ENCODE peak calls at places on chromosomes 11 and 22, in four cellular contexts. I is GM12891, C is GM12878, N is K562. S is an unnamed sample.

GRCh38 chr11:82842019-82842418 is 58.2 kb downstream of the PRCP start:
- DNase-seq in I (no peak), C (no peak), N (no peak), S (no peak)

GRCh38 chr11:44793350-44794090 is 66.8 kb downstream of the TSPAN18 start:
- DNase-seq in I (no peak), C (no peak), N (peak; percentile 26), S (no peak)

GRCh38 chr11:35017528-35018342 is 101.3 kb downstream of the PDHX start:
- DNase-seq in I (no peak), C (no peak), N (no peak), S (no peak)

GRCh38 chr11:132466983-132467382 is 1065.3 kb downstream of the OPCML start:
- DNase-seq in I (no peak), C (no peak), N (no peak), S (no peak)

GRCh38 chr22:44731357-44731970 is 20.9 kb upstream of the ARHGAP8 start:
- DNase-seq in I (no peak), C (no peak), N (no peak), S (no peak)

GRCh38 chr11:8731647-8732188 is 49.1 kb downstream of the RPL27A start:
- DNase-seq in I (no peak), C (peak; percentile 48), N (no peak), S (no peak)

GRCh38 chr22:47205081-47205491 is 442.6 kb downstream of the TBC1D22A start:
- DNase-seq in I (no peak), C (no peak), N (no peak), S (no peak)

GRCh38 chr11:106014035-106014434 is 8.0 kb downstream of the MSANTD4 start:
- DNase-seq in I (no peak), C (no peak), N (no peak), S (no peak)

GRCh38 chr11:85809881-85810280 is 1.1 kb downstream of the SYTL2 start:
- DNase-seq in I (no peak), C (no peak), N (peak; percentile 24), S (no peak)

GRCh38 chr11:35012467-35013191 is 96.2 kb downstream of the PDHX start:
- DNase-seq in I (no peak), C (peak; percentile 92), N (no peak), S (no peak)

GRCh38 chr11:57496109-57496820 is 19.2 kb downstream of the SLC43A1 start:
- DNase-seq in I (no peak), C (no peak), N (no peak), S (no peak)

GRCh38 chr11:120142072-120142423 is 4.1 kb upstream of the TRIM29 start:
- DNase-seq in I (no peak), C (no peak), N (no peak), S (no peak)

DNA sequence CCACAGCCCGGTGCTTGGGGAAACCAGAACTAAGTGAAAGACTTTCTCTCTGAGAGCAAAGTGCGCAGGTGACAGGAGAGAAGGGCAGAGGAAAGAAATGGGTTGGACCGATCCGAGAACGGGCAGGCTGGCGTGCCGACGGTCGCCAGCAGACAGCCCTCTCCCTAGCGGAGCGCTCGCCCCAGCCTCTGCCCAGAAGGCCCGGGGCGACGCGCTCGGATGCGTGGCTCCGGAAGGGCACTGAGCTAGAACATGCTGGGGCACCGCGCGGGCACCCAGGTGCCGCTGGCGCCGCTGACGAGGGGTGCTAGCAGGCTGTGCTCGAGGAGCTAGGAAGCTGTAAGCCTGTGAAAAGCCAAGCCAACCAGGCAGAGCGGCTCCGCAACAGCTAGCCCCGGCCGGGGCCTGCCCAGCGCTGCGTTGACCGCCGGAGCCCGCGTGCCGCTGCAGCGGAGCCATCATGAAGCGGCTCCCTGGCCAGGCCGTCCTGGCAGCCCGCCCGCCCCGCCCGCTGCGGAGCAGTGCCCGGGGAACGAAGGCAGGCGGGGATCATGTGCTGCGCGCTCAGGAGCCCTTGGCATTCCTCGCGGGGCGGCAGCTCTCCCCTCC is 22.1 kb upstream of the RRAS2 start:
- DNase-seq in I (peak; percentile 36), C (no peak), N (no peak), S (peak; percentile 29)
- TF ChIP-seq POLR2A in I (no peak), C (no peak), N (no peak), S (no peak)

DNA sequence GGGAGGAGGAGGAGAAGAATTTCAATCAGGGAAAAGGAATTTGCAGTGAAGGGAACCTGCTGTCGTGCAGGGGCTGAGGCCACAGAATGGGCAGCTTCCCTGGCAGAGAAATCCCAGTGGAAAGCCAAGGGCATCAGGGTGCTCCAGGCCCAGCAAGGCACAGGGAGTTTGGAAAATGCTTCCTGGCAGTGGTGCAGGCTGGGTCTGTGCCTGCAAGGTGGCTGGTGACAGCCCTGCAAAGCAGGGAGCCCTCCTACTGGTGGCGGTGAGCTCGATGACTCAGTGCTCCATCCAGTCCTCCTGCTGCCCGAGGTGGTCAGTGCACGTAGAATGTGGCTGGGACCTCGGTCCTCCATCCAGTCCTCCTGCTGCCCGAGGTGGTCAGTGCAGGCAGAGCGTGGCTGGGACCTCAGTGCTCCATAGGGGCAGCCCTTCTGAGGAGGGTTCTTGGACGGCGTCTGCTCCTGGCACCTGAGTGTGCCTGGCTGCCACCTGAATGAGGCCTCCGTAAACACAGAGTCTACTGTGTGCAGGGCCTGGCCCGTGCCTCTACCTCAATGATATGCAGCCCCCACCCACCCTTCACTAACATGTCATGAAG is 444.4 kb upstream of the B3GAT1 start:
- DNase-seq in I (no peak), C (no peak), N (no peak), S (no peak)
- TF ChIP-seq TAF1 in I (no peak), C (no peak), N (no peak), S (no peak)

DNA sequence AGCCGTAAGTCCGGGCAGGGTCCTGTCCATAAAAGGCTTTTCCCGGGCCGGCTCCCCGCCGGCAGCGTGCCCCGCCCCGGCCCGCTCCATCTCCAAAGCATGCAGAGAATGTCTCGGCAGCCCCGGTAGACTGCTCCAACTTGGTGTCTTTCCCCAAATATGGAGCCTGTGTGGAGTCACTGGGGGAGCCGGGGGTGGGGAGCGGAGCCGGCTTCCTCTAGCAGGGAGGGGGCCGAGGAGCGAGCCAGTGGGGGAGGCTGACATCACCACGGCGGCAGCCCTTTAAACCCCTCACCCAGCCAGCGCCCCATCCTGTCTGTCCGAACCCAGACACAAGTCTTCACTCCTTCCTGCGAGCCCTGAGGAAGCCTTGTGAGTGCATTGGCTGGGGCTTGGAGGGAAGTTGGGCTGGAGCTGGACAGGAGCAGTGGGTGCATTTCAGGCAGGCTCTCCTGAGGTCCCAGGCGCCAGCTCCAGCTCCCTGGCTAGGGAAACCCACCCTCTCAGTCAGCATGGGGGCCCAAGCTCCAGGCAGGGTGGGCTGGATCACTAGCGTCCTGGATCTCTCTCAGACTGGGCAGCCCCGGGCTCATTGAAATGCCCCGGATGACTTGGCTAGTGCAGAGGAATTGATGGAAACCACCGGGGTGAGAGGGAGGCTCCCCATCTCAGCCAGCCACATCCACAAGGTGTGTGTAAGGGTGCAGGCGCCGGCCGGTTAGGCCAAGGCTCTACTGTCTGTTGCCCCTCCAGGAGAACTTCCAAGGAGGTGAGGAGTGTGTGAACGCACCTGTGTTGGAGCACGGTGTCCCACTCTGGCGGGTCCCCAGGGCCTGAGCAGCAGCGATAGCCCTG is at the start of gene TAGLN:
- DNase-seq in I (no peak), C (no peak), N (no peak), S (no peak)
- TF ChIP-seq POLR2A in I (no peak), C (no peak), N (no peak), S (no peak)

DNA sequence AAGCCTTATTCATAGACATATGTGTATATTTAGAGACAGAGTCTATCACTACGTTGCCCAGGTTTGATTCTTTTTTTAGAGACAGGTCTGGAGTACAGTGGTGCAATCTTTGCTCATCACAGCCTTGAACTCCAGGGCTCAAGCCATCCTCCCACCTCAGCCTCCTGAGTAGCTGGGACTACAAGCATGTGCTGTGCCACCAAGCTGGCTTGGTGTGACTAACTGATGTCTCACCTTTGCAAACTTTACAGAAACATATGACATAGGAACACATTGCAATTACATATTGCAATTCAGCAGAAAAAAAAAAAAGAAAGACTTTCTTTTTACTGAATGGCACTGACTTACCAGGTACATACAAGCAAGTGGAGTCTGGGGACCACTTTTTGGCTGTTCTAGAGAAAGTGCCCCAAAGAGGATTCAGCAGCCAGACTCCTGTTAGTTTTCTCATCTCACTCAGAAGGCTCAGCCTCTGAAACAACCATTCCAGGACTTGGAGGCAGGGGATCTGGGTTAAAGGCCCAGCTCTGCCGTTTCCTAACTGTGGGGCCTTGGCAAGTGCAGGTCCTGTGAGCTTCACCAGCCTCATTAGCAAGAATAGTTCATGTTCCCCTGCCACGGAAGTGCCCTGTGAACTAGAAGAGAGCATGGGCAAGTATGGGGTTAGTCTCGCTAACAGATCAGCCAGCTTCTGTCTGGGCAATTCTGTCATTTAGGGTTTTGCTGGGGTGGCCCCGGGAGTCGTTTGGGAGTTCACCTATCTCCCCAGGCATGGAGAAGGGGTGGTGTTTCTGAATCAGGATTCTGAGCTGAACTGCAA is 11.2 kb upstream of the NFAM1 start:
- DNase-seq in I (no peak), C (no peak), N (no peak), S (no peak)
- TF ChIP-seq TAF1 in I (no peak), C (no peak), N (no peak), S (no peak)

DNA sequence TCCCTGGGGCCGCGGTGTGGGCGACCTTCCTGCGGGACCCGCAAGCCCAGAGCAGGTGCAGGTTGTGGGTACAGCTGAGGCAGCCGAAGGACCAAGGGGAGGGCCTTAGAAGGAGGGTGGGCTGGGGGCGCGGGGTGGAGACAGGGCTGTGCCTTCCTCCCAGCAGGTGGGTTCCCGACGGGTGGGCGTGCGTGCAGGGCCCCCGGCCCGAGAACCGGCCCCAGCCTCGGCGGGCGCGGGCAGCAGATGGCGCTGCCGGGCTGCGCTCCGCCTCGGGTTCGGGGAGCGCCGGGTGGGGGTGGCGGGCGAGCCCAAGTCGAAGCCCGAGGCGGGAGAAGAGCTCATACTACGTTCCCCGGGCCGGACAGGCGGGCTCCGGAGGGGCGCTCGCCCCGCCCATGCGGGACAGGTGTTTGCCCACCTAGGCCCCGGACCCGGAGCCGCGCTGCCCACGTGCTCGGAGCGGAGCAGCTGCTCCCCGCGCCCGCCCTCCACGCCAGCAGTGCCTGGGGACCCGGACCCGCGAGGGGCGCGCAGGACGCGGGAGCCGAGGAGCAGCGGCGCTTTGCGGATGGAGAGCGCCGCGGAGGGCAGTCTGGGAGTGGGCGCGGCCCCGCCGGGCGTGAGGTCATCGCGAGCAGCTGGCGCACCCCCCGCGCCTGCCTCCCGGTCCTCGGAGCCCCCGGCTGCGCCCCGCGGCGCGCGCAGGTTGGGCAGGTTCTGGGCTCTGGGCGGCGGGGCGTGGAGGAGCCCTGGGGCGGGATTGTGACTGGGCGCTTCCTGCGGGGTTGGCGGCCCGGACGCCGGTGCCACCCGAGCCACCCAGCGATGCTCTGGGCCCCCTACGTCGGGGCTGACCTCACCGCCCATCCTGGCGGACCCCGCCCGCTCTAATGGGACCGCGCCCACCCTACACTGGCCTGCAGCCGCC is 25.3 kb downstream of the DUSP8 start:
- DNase-seq in I (peak; percentile 88), C (no peak), N (peak; percentile 87), S (peak; percentile 78)
- TF ChIP-seq POLR2A in I (no peak), C (no peak), N (no peak), S (no peak)

GRCh38 chr22:32760815-32761214 is 40.7 kb upstream of the TIMP3 start:
- DNase-seq in I (no peak), C (no peak), N (no peak), S (no peak)

GRCh38 chr22:32760396-32760795 is 41.1 kb upstream of the TIMP3 start:
- DNase-seq in I (no peak), C (no peak), N (no peak), S (no peak)

GRCh38 chr22:32764330-32765116 is 37.0 kb upstream of the TIMP3 start:
- DNase-seq in I (no peak), C (no peak), N (no peak), S (no peak)

GRCh38 chr22:32758866-32759385 is 42.6 kb upstream of the TIMP3 start:
- DNase-seq in I (no peak), C (no peak), N (no peak), S (no peak)

GRCh38 chr22:32761251-32761903 is 40.1 kb upstream of the TIMP3 start:
- DNase-seq in I (no peak), C (no peak), N (no peak), S (no peak)
- TF ChIP-seq TAF1 in I (no peak), C (no peak), N (no peak), S (no peak)